ENCODE peak calls at places on chromosomes 3 and 15, in four cellular contexts. O, H, K and P are unnamed samples.

GRCh38 chr15:25946241-25946786 is 83.2 kb upstream of the ATP10A start:
- DNase-seq in O (peak; percentile 34), H (no peak), K (no peak), P (no peak)

GRCh38 chr3:141436180-141436579 is 50.6 kb upstream of the RASA2 start:
- DNase-seq in H (no peak), K (no peak), O (no peak), P (no peak)

GRCh38 chr3:105676621-105677300 is 192.1 kb downstream of the CBLB start:
- DNase-seq in H (no peak), K (no peak), O (no peak), P (no peak)

GRCh38 chr3:132695422-132695821 is 26.8 kb downstream of the NPHP3 start:
- DNase-seq in O (no peak), H (no peak), K (no peak), P (no peak)

GRCh38 chr3:141539441-141540187 is 52.8 kb downstream of the RASA2 start:
- DNase-seq in H (no peak), O (no peak), K (no peak), P (no peak)

GRCh38 chr3:182215881-182216280 is 504.2 kb downstream of the SOX2 start:
- DNase-seq in O (no peak), K (no peak), H (no peak), P (no peak)

GRCh38 chr3:126848991-126849390 is 133.9 kb upstream of the PLXNA1 start:
- DNase-seq in O (no peak), H (no peak), K (no peak), P (no peak)

GRCh38 chr3:108123326-108123725 is 32.5 kb upstream of the CD47 start:
- DNase-seq in O (no peak), H (no peak), K (no peak), P (no peak)

GRCh38 chr3:26437678-26438077 is 184.9 kb upstream of the LRRC3B start:
- DNase-seq in H (no peak), K (peak; percentile 2), O (no peak), P (peak; percentile 15)

GRCh38 chr3:77479021-77479420 is 439.1 kb downstream of the ROBO2 start:
- DNase-seq in K (no peak), H (no peak), O (no peak), P (no peak)

GRCh38 chr15:98413973-98414546 is 234.3 kb upstream of the IGF1R start:
- DNase-seq in H (no peak), O (no peak), K (no peak), P (no peak)

GRCh38 chr3:30426319-30426993 is 179.9 kb upstream of the TGFBR2 start:
- DNase-seq in K (no peak), O (peak; percentile 10), H (no peak), P (peak; percentile 8)

DNA sequence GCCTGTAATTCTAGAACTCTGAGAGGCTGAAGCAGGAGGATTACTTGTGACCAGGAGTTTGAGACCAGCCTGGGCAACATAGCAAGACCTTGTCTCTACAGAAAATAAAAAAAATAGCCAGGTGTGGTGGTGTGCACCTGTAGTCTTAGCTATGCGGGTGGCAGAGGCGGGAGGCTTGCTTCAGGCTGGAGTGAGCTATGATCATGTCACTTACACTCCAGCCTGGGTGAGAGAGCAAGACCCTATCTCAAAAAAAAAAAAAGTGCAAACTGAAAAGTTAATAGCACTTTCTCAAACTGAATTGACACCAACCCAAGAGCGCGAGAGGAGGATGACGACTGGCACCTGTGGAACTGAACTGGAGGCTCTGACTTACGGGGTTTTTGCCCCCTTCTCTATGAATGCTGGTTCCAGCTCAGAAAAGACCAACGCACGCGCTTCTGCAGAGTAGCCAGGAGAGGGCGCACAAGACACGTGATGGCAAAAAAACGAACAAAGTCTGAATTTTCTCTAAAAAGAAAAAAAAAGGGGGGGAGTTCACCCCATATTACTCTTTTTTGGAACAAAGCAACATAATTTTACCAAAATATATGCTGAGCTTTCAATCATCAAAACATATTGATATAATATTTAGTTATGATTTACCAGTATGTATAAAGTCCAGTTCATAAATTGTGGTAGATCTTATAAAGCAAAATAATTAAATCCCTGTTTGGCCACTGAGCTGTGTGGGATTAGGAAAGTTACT is 23.7 kb downstream of the CFAP92 start:
- DNase-seq in H (peak; percentile 40), K (peak; percentile 50), O (peak; percentile 78), P (peak; percentile 74)
- H3K27ac ChIP-seq in H (no peak overlapping the region), K (no peak overlapping the region), O (no peak overlapping the region), P (no peak overlapping the region)

DNA sequence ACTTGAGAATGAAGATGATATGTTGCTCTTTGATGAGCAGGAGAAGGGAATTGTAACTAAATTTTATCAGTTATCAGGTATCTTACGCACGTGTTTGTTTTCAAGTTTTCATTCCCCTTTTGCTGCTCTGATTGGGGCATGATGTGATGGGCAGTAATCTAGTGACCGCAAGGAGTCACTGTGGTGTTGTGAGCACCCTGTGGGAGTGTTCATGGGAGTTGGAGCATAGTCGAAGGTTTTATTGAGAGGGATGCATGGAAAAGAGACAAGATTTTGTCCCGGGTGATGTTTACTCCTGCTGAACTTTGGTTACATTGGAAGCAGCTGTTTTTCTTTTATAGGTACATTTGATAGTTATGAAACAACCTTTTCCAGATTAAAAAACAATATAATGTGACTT is 2.1 kb downstream of the FAN1 start:
- DNase-seq in K (peak; percentile 23), H (no peak), O (peak; percentile 41), P (no peak)
- H3K9me2 ChIP-seq in K (no peaks in the 10 kb centered on the region), H (no peaks in the 10 kb centered on the region), O (no peaks in the 10 kb centered on the region), P (no peaks in the 10 kb centered on the region)

GRCh38 chr15:70569718-70570231 is 193.6 kb downstream of the UACA start:
- DNase-seq in K (peak; percentile 47), O (no peak), H (no peak), P (peak; percentile 39)
- TF ChIP-seq CTCF in K (no peak), O (no peak), H (no peak), P (no peak)

GRCh38 chr3:152323834-152324233 is 55.1 kb downstream of the MBNL1 start:
- DNase-seq in H (no peak), K (no peak), O (no peak), P (no peak)
- H3K27ac ChIP-seq in H (no peak overlapping the region), K (no peak overlapping the region), O (no peak overlapping the region), P (no peak overlapping the region)

GRCh38 chr15:69751575-69751974 is 299.0 kb downstream of the RPLP1 start:
- DNase-seq in O (no peak), H (no peak), K (no peak), P (peak; percentile 39)

GRCh38 chr15:69749797-69750196 is 297.2 kb downstream of the RPLP1 start:
- DNase-seq in K (peak; percentile 40), H (no peak), O (no peak), P (no peak)

GRCh38 chr15:69750253-69750652 is 297.6 kb downstream of the RPLP1 start:
- DNase-seq in K (no peak), H (no peak), O (no peak), P (no peak)

GRCh38 chr15:69749274-69749673 is 296.7 kb downstream of the RPLP1 start:
- DNase-seq in O (no peak), H (no peak), K (no peak), P (no peak)

GRCh38 chr15:69751147-69751546 is 298.5 kb downstream of the RPLP1 start:
- DNase-seq in H (no peak), K (no peak), O (no peak), P (no peak)
- H3K9me2 ChIP-seq in H (no peaks in the 10 kb centered on the region), K (no peaks in the 10 kb centered on the region), O (no peaks in the 10 kb centered on the region), P (no peaks in the 10 kb centered on the region)